ENCODE peak calls at places on chromosomes 11 and 22, in eight cellular contexts. Y, R, N, B, O, M, G and V are unnamed samples.

GRCh38 chr22:19967850-19968449 is 26.3 kb upstream of the TXNRD2 start:
- DNase-seq in M (no peak), G (no peak), B (no peak), N (no peak), R (no peak), O (no peak), Y (no peak), V (no peak)

GRCh38 chr22:48333323-48333763 is 1494.3 kb downstream of the BRD1 start:
- DNase-seq in M (no peak), R (no peak), G (no peak), O (no peak), B (no peak), Y (peak; percentile 54), N (no peak), V (no peak)

GRCh38 chr11:11149671-11150459 is 203.2 kb downstream of the CSNK2A3 start:
- DNase-seq in M (no peak), N (no peak), Y (no peak), O (no peak), R (no peak), G (no peak), B (no peak), V (no peak)

GRCh38 chr11:33900159-33900855 is 8.4 kb upstream of the LMO2 start:
- DNase-seq in Y (no peak), G (no peak), R (no peak), B (no peak), M (no peak), N (no peak), O (no peak), V (no peak)

GRCh38 chr11:130994043-130994442 is 77.8 kb upstream of the SNX19 start:
- DNase-seq in Y (no peak), R (no peak), N (no peak), B (no peak), M (no peak), G (no peak), O (no peak), V (no peak)

GRCh38 chr11:35313066-35313765 is 106.1 kb downstream of the SLC1A2 start:
- DNase-seq in B (no peak), O (no peak), M (no peak), G (no peak), R (no peak), N (no peak), Y (no peak), V (peak; percentile 44)

GRCh38 chr22:31853736-31854500 is 90.4 kb upstream of the YWHAH start:
- DNase-seq in R (no peak), Y (no peak), B (no peak), O (no peak), N (no peak), G (no peak), M (no peak), V (no peak)

GRCh38 chr11:105838668-105839403 is 183.2 kb downstream of the MSANTD4 start:
- DNase-seq in R (no peak), G (no peak), N (no peak), M (no peak), B (no peak), Y (no peak), O (peak; percentile 16), V (no peak)

GRCh38 chr11:93329936-93330445 is 551 bp upstream of the DEUP1 start:
- DNase-seq in B (no peak), G (no peak), Y (no peak), R (no peak), O (no peak), N (no peak), M (no peak), V (no peak)

GRCh38 chr11:31974737-31975136 is 116.1 kb upstream of the RCN1 start:
- DNase-seq in R (no peak), B (peak; percentile 21), O (peak; percentile 86), G (no peak), Y (no peak), M (no peak), N (no peak), V (no peak)